ENCODE peak calls at places on chromosomes 13 and 19, in seven cellular contexts. One of them, this sample, is unnamed.

GRCh38 chr19:5534787-5535586 is 32.8 kb downstream of the TINCR start:
- DNase-seq in AG04450: no peak
- DNase-seq in DND-41: peak; percentile 22
- DNase-seq in AG09309: no peak
- DNase-seq in fibroblast of mammary gland: peak; percentile 21
- DNase-seq in neural crest cell: peak; percentile 52
- DNase-seq in thoracic aorta: no peak
- DNase-seq in this sample: no peak

GRCh38 chr13:61128850-61129645 is 286.6 kb downstream of the PCDH20 start:
- DNase-seq in thoracic aorta: no peak
- DNase-seq in AG04450: no peak
- DNase-seq in neural crest cell: no peak
- DNase-seq in AG09309: no peak
- DNase-seq in fibroblast of mammary gland: no peak
- DNase-seq in DND-41: no peak
- DNase-seq in this sample: no peak

GRCh38 chr13:49869514-49869913 is 66.6 kb downstream of the SPRYD7 start:
- DNase-seq in fibroblast of mammary gland: peak; percentile 47
- DNase-seq in AG09309: no peak
- DNase-seq in AG04450: no peak
- DNase-seq in neural crest cell: peak; percentile 6
- DNase-seq in thoracic aorta: no peak
- DNase-seq in DND-41: no peak
- DNase-seq in this sample: no peak

GRCh38 chr13:41563501-41564001 is 106.2 kb downstream of the RGCC start:
- DNase-seq in thoracic aorta: no peak
- DNase-seq in AG09309: peak; percentile 17
- DNase-seq in DND-41: no peak
- DNase-seq in AG04450: no peak
- DNase-seq in fibroblast of mammary gland: peak; percentile 69
- DNase-seq in neural crest cell: no peak
- DNase-seq in this sample: no peak

GRCh38 chr13:29684441-29684840 is 89.0 kb upstream of the SLC7A1 start:
- DNase-seq in neural crest cell: no peak
- DNase-seq in AG09309: no peak
- DNase-seq in AG04450: no peak
- DNase-seq in thoracic aorta: no peak
- DNase-seq in fibroblast of mammary gland: peak; percentile 59
- DNase-seq in DND-41: no peak
- DNase-seq in this sample: no peak

GRCh38 chr19:49129238-49129583 is 9.9 kb downstream of the PPFIA3 start:
- DNase-seq in fibroblast of mammary gland: no peak
- DNase-seq in DND-41: no peak
- DNase-seq in neural crest cell: no peak
- DNase-seq in AG09309: no peak
- DNase-seq in AG04450: no peak
- DNase-seq in thoracic aorta: no peak
- DNase-seq in this sample: no peak

GRCh38 chr19:16649734-16650133 is 10.2 kb downstream of the SMIM7 start:
- DNase-seq in DND-41: no peak
- DNase-seq in AG04450: no peak
- DNase-seq in thoracic aorta: no peak
- DNase-seq in AG09309: no peak
- DNase-seq in neural crest cell: no peak
- DNase-seq in fibroblast of mammary gland: peak; percentile 33
- DNase-seq in this sample: no peak

GRCh38 chr19:44807162-44807561 is 1.7 kb upstream of the BCAM start:
- DNase-seq in AG09309: no peak
- DNase-seq in thoracic aorta: no peak
- DNase-seq in DND-41: no peak
- DNase-seq in neural crest cell: no peak
- DNase-seq in AG04450: no peak
- DNase-seq in fibroblast of mammary gland: no peak
- DNase-seq in this sample: no peak

GRCh38 chr13:65744761-65745160 is 1485.4 kb downstream of the PCDH9 start:
- DNase-seq in thoracic aorta: no peak
- DNase-seq in AG04450: peak; percentile 26
- DNase-seq in AG09309: peak; percentile 38
- DNase-seq in neural crest cell: no peak
- DNase-seq in DND-41: no peak
- DNase-seq in fibroblast of mammary gland: peak; percentile 75
- DNase-seq in this sample: no peak

GRCh38 chr13:28819748-28820098 is 416 bp upstream of the MTUS2 start:
- DNase-seq in AG09309: no peak
- DNase-seq in DND-41: no peak
- DNase-seq in fibroblast of mammary gland: peak; percentile 19
- DNase-seq in neural crest cell: peak; percentile 68
- DNase-seq in thoracic aorta: no peak
- DNase-seq in AG04450: no peak
- DNase-seq in this sample: no peak

GRCh38 chr19:18274303-18274775 is at the start of gene IQCN:
- DNase-seq in AG04450: no peak
- DNase-seq in thoracic aorta: no peak
- DNase-seq in neural crest cell: no peak
- DNase-seq in fibroblast of mammary gland: no peak
- DNase-seq in DND-41: no peak
- DNase-seq in AG09309: no peak
- DNase-seq in this sample: no peak

GRCh38 chr13:34372581-34372980 is 554.6 kb downstream of the RFC3 start:
- DNase-seq in neural crest cell: no peak
- DNase-seq in AG09309: no peak
- DNase-seq in thoracic aorta: no peak
- DNase-seq in AG04450: no peak
- DNase-seq in fibroblast of mammary gland: no peak
- DNase-seq in DND-41: no peak
- DNase-seq in this sample: no peak

GRCh38 chr19:35458821-35459391 is 10.8 kb downstream of the FFAR2 start:
- DNase-seq in fibroblast of mammary gland: no peak
- DNase-seq in DND-41: no peak
- DNase-seq in AG09309: no peak
- DNase-seq in thoracic aorta: no peak
- DNase-seq in AG04450: no peak
- DNase-seq in neural crest cell: no peak
- DNase-seq in this sample: no peak

GRCh38 chr19:48806518-48806817 is 4.4 kb downstream of the BCAT2 start:
- DNase-seq in AG04450: no peak
- DNase-seq in neural crest cell: peak; percentile 51
- DNase-seq in fibroblast of mammary gland: no peak
- DNase-seq in DND-41: no peak
- DNase-seq in thoracic aorta: no peak
- DNase-seq in AG09309: no peak
- DNase-seq in this sample: no peak

GRCh38 chr19:58558066-58558622 is at the start of gene UBE2M:
- DNase-seq in AG09309: no peak
- DNase-seq in fibroblast of mammary gland: peak; percentile 37
- DNase-seq in neural crest cell: peak; percentile 57
- DNase-seq in DND-41: peak; percentile 73
- DNase-seq in AG04450: no peak
- DNase-seq in thoracic aorta: no peak
- DNase-seq in this sample: no peak

GRCh38 chr19:44741841-44742352 is 6.6 kb upstream of the BCL3 start:
- DNase-seq in AG04450: peak; percentile 98
- DNase-seq in thoracic aorta: peak; percentile 96
- DNase-seq in AG09309: peak; percentile 100
- DNase-seq in DND-41: no peak
- DNase-seq in neural crest cell: no peak
- DNase-seq in fibroblast of mammary gland: peak; percentile 100
- DNase-seq in this sample: peak; percentile 96

GRCh38 chr19:47225746-47226425 is 5.1 kb downstream of the BBC3 start:
- DNase-seq in thoracic aorta: peak; percentile 33
- DNase-seq in AG04450: peak; percentile 59
- DNase-seq in DND-41: peak; percentile 86
- DNase-seq in neural crest cell: peak; percentile 87
- DNase-seq in fibroblast of mammary gland: peak; percentile 78
- DNase-seq in AG09309: no peak
- DNase-seq in this sample: peak; percentile 58

GRCh38 chr19:14370169-14370998 is 10.9 kb upstream of the ADGRE5 start:
- DNase-seq in neural crest cell: no peak
- DNase-seq in thoracic aorta: no peak
- DNase-seq in AG04450: no peak
- DNase-seq in AG09309: no peak
- DNase-seq in fibroblast of mammary gland: no peak
- DNase-seq in DND-41: no peak
- DNase-seq in this sample: no peak

GRCh38 chr19:33883869-33884519 is 87.3 kb downstream of the KCTD15 start:
- DNase-seq in thoracic aorta: no peak
- DNase-seq in fibroblast of mammary gland: no peak
- DNase-seq in DND-41: no peak
- DNase-seq in neural crest cell: no peak
- DNase-seq in AG09309: no peak
- DNase-seq in AG04450: no peak
- DNase-seq in this sample: no peak

GRCh38 chr19:41649827-41650226 is 23.0 kb upstream of the CEACAM4 start:
- DNase-seq in AG04450: no peak
- DNase-seq in AG09309: no peak
- DNase-seq in neural crest cell: no peak
- DNase-seq in thoracic aorta: no peak
- DNase-seq in DND-41: no peak
- DNase-seq in fibroblast of mammary gland: no peak
- DNase-seq in this sample: no peak

GRCh38 chr19:41641879-41642485 is 15.1 kb upstream of the CEACAM4 start:
- DNase-seq in AG04450: peak; percentile 6
- DNase-seq in fibroblast of mammary gland: peak; percentile 54
- DNase-seq in AG09309: peak; percentile 5
- DNase-seq in neural crest cell: peak; percentile 33
- DNase-seq in thoracic aorta: no peak
- DNase-seq in DND-41: peak; percentile 63
- DNase-seq in this sample: no peak

GRCh38 chr19:41646589-41647204 is 19.8 kb upstream of the CEACAM4 start:
- DNase-seq in DND-41: no peak
- DNase-seq in AG04450: no peak
- DNase-seq in neural crest cell: no peak
- DNase-seq in thoracic aorta: no peak
- DNase-seq in fibroblast of mammary gland: peak; percentile 16
- DNase-seq in AG09309: no peak
- DNase-seq in this sample: no peak
- TF ChIP-seq CTCF in DND-41: peak; percentile 15
- TF ChIP-seq CTCF in AG04450: peak; percentile 33
- TF ChIP-seq CTCF in neural crest cell: peak; percentile 44
- TF ChIP-seq CTCF in thoracic aorta: no peak
- TF ChIP-seq CTCF in fibroblast of mammary gland: peak; percentile 38
- TF ChIP-seq CTCF in AG09309: peak; percentile 52
- TF ChIP-seq CTCF in this sample: no peak

GRCh38 chr13:111960152-111960772 is 106.7 kb upstream of the SOX1 start:
- DNase-seq in neural crest cell: no peak
- DNase-seq in AG04450: no peak
- DNase-seq in fibroblast of mammary gland: no peak
- DNase-seq in DND-41: no peak
- DNase-seq in AG09309: no peak
- DNase-seq in thoracic aorta: no peak
- DNase-seq in this sample: no peak

GRCh38 chr13:111961793-111962192 is 105.2 kb upstream of the SOX1 start:
- DNase-seq in fibroblast of mammary gland: no peak
- DNase-seq in AG09309: no peak
- DNase-seq in thoracic aorta: no peak
- DNase-seq in DND-41: no peak
- DNase-seq in neural crest cell: no peak
- DNase-seq in AG04450: no peak
- DNase-seq in this sample: no peak

GRCh38 chr13:111963031-111963430 is 103.9 kb upstream of the SOX1 start:
- DNase-seq in AG09309: no peak
- DNase-seq in AG04450: no peak
- DNase-seq in DND-41: no peak
- DNase-seq in fibroblast of mammary gland: no peak
- DNase-seq in neural crest cell: no peak
- DNase-seq in thoracic aorta: no peak
- DNase-seq in this sample: no peak

GRCh38 chr13:111962431-111962891 is 104.5 kb upstream of the SOX1 start:
- DNase-seq in thoracic aorta: no peak
- DNase-seq in DND-41: no peak
- DNase-seq in neural crest cell: no peak
- DNase-seq in fibroblast of mammary gland: no peak
- DNase-seq in AG04450: no peak
- DNase-seq in AG09309: no peak
- DNase-seq in this sample: no peak

DNA sequence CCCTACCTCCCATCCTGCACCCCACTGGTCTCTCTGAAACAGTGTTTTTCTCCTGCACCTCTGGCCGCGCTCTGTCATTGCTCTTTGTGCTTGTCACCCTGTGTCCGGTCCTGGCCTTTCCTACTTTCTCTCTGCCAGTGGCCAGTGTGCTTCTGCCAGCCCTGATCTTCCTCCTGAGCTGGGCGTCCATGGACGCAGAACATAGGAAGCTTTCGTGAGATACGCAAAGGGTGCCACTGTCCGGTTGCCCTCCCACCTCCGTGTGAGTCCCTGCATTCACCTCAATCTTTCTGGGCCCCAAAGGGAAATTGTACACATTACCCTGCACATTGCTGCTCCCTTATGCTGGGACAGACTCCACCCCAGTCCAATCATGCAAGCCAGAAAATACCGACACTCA is 105.7 kb upstream of the SOX1 start:
- DNase-seq in DND-41: no peak
- DNase-seq in thoracic aorta: no peak
- DNase-seq in AG04450: no peak
- DNase-seq in neural crest cell: no peak
- DNase-seq in AG09309: no peak
- DNase-seq in fibroblast of mammary gland: no peak
- DNase-seq in this sample: no peak
- TF ChIP-seq CTCF in DND-41: no peak
- TF ChIP-seq CTCF in thoracic aorta: no peak
- TF ChIP-seq CTCF in AG04450: no peak
- TF ChIP-seq CTCF in neural crest cell: no peak
- TF ChIP-seq CTCF in AG09309: no peak
- TF ChIP-seq CTCF in fibroblast of mammary gland: no peak
- TF ChIP-seq CTCF in this sample: no peak

DNA sequence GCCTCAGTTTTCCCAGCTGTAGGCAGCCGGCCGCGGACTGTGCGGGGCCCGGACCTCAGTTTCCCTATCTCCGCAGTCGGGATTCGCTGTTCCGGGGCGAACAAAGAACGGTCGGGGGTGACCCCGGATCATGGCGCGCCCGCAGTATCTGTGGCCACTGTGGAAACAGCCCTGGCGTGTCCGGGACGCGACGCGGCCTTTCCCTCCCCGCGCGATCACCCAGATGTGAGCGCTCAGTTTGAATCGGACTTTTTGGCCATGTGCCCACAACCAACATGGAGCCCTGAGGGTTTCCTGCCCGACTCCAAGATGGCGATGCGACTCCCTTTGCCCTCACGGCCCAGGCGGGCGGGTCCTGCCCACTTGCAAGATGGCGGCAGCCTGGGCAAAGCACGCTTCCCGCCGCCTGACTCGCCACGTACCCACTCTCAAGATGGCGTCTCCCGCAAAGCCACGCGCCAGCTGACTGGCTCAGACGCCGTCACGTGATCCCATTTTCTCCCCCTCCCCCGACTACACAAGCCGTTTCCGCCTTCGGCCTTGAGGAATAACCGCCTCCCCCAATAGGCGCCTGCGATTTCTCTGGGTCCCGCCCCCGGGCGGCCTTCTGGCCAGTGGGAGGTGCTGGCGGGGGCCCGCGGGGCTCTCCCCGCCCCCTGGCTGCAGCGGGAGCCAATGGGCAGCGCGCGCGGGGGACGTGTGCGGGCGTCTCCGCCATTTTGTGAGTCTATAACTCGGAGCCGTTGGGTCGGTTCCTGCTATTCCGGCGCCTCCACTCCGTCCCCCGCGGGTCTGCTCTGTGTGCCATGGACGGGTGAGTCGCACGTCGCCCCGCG is at the start of gene PTBP1:
- DNase-seq in DND-41: peak; percentile 100
- DNase-seq in fibroblast of mammary gland: peak; percentile 100
- DNase-seq in thoracic aorta: peak; percentile 98
- DNase-seq in AG04450: peak; percentile 100
- DNase-seq in neural crest cell: peak; percentile 97
- DNase-seq in AG09309: peak; percentile 100
- DNase-seq in this sample: peak; percentile 93
- TF ChIP-seq CTCF in DND-41: no peak
- TF ChIP-seq CTCF in fibroblast of mammary gland: no peak
- TF ChIP-seq CTCF in thoracic aorta: no peak
- TF ChIP-seq CTCF in AG04450: no peak
- TF ChIP-seq CTCF in neural crest cell: no peak
- TF ChIP-seq CTCF in AG09309: peak; percentile 2
- TF ChIP-seq CTCF in this sample: no peak

GRCh38 chr13:109764474-109765292 is 21.7 kb downstream of the IRS2 start:
- DNase-seq in AG04450: no peak
- DNase-seq in AG09309: no peak
- DNase-seq in DND-41: peak; percentile 90
- DNase-seq in neural crest cell: no peak
- DNase-seq in fibroblast of mammary gland: peak; percentile 59
- DNase-seq in thoracic aorta: no peak
- DNase-seq in this sample: no peak
- TF ChIP-seq CTCF in AG04450: no peak
- TF ChIP-seq CTCF in AG09309: no peak
- TF ChIP-seq CTCF in DND-41: peak; percentile 85
- TF ChIP-seq CTCF in neural crest cell: no peak
- TF ChIP-seq CTCF in fibroblast of mammary gland: peak; percentile 26
- TF ChIP-seq CTCF in thoracic aorta: no peak
- TF ChIP-seq CTCF in this sample: no peak